ENCODE peak calls at places on chromosomes 12 and 14, in ten cellular contexts. D is esophagus squamous epithelium, Q is stomach, O is IMR-90, R is body of pancreas, J is uterus, P is transverse colon, G is adrenal gland, I is HepG2, B is tibial nerve. W is an unnamed sample. For H3K27me3, the result is how much of the 10 kb centered on the place peaks cover.

GRCh38 chr12:125083092-125083491 is 17.9 kb downstream of the AACS start:
- DNase-seq in D (no peak), Q (no peak), O (no peak), R (no peak), J (no peak), P (no peak), G (no peak), I (no peak), B (no peak), W (no peak)

GRCh38 chr12:29796823-29797263 is 13.1 kb upstream of the TMTC1 start:
- DNase-seq in D (no peak), Q (no peak), O (peak), R (peak), J (peak), P (peak), G (peak), I (no peak), B (no peak), W (no peak)

GRCh38 chr12:54993181-54993835 is 8.7 kb upstream of the TESPA1 start:
- DNase-seq in D (no peak), Q (peak), O (peak), R (peak), J (no peak), P (peak), G (peak), I (peak), B (peak), W (no peak)

GRCh38 chr12:53115112-53115890 is 12.0 kb downstream of the SOAT2 start:
- DNase-seq in D (no peak), Q (no peak), O (no peak), R (no peak), J (no peak), P (no peak), G (no peak), I (no peak), B (no peak), W (no peak)

GRCh38 chr14:74618078-74618952 is 6.3 kb upstream of the LTBP2 start:
- DNase-seq in D (peak), Q (peak), O (peak), R (peak), J (no peak), P (peak), G (peak), I (peak), B (no peak), W (peak)

GRCh38 chr14:21298358-21298757 is 18.5 kb downstream of the RPGRIP1 start:
- DNase-seq in D (no peak), Q (no peak), O (no peak), R (no peak), J (no peak), P (no peak), G (no peak), I (peak), B (no peak), W (no peak)

GRCh38 chr12:93261505-93262094 is 116.1 kb upstream of the NUDT4 start:
- DNase-seq in D (no peak), Q (no peak), O (no peak), R (no peak), J (no peak), P (no peak), G (no peak), I (no peak), B (no peak), W (no peak)

GRCh38 chr14:67237591-67237990 is 3.6 kb upstream of the PALS1 start:
- DNase-seq in D (no peak), Q (no peak), O (no peak), R (no peak), J (no peak), P (no peak), G (no peak), I (no peak), B (no peak), W (no peak)

GRCh38 chr12:39619316-39619659 is 315 bp downstream of the ABCD2 start:
- DNase-seq in D (no peak), Q (no peak), O (no peak), R (no peak), J (no peak), P (peak), G (no peak), I (no peak), B (no peak), W (no peak)

GRCh38 chr12:123772074-123772473 is 10.0 kb downstream of the DNAH10 start:
- DNase-seq in D (no peak), Q (no peak), O (no peak), R (no peak), J (no peak), P (no peak), G (no peak), I (no peak), B (no peak), W (no peak)

GRCh38 chr12:23221066-23221465 is 596.1 kb downstream of the ETNK1 start:
- DNase-seq in D (no peak), Q (no peak), O (no peak), R (no peak), J (no peak), P (no peak), G (no peak), I (no peak), B (no peak), W (no peak)

GRCh38 chr14:21039585-21040369 is 2.4 kb upstream of the RNASE7 start:
- DNase-seq in D (no peak), Q (peak), O (peak), R (peak), J (peak), P (peak), G (peak), I (peak), B (no peak), W (peak)

GRCh38 chr14:26841920-26842741 is 244.3 kb upstream of the NOVA1 start:
- DNase-seq in D (no peak), Q (peak), O (peak), R (peak), J (peak), P (peak), G (peak), I (peak), B (peak), W (no peak)

GRCh38 chr12:46221255-46222128 is 47.4 kb downstream of the SLC38A1 start:
- DNase-seq in D (no peak), Q (no peak), O (peak), R (no peak), J (no peak), P (no peak), G (no peak), I (no peak), B (no peak), W (no peak)

GRCh38 chr14:102050625-102051024 is 36.2 kb downstream of the HSP90AA1 start:
- DNase-seq in D (no peak), Q (no peak), O (peak), R (no peak), J (no peak), P (no peak), G (peak), I (no peak), B (no peak), W (no peak)

GRCh38 chr12:65670775-65671174 is 153.5 kb upstream of the HMGA2 start:
- DNase-seq in D (no peak), Q (no peak), O (peak), R (no peak), J (no peak), P (no peak), G (no peak), I (no peak), B (no peak), W (no peak)

GRCh38 chr14:77124345-77125274 is 17.0 kb downstream of the ZDHHC22 start:
- DNase-seq in D (no peak), Q (peak), O (peak), R (peak), J (peak), P (peak), G (peak), I (no peak), B (peak), W (peak)

GRCh38 chr12:33476058-33476457 is 36.4 kb upstream of the SYT10 start:
- DNase-seq in D (no peak), Q (no peak), O (no peak), R (no peak), J (no peak), P (no peak), G (no peak), I (no peak), B (no peak), W (no peak)

GRCh38 chr12:13101854-13102375 is 1.6 kb downstream of the GSG1 start:
- DNase-seq in D (no peak), Q (no peak), O (peak), R (peak), J (no peak), P (peak), G (no peak), I (peak), B (no peak), W (no peak)

GRCh38 chr12:8554451-8555195 is 13.9 kb upstream of the CLEC4E start:
- DNase-seq in D (no peak), Q (no peak), O (peak), R (no peak), J (no peak), P (no peak), G (no peak), I (no peak), B (no peak), W (no peak)

GRCh38 chr14:55589171-55589570 is 9.2 kb downstream of the KTN1 start:
- DNase-seq in D (no peak), Q (no peak), O (no peak), R (no peak), J (no peak), P (no peak), G (peak), I (no peak), B (no peak), W (no peak)

GRCh38 chr12:59151243-59151642 is 230.9 kb upstream of the LRIG3 start:
- DNase-seq in D (no peak), Q (no peak), O (peak), R (no peak), J (no peak), P (no peak), G (no peak), I (no peak), B (no peak), W (no peak)

GRCh38 chr14:81235096-81235495 is 14.3 kb upstream of the GTF2A1 start:
- DNase-seq in D (no peak), Q (no peak), O (no peak), R (no peak), J (no peak), P (no peak), G (no peak), I (no peak), B (no peak), W (no peak)

GRCh38 chr12:910416-910815 is 39.1 kb downstream of the RAD52 start:
- DNase-seq in D (no peak), Q (no peak), O (no peak), R (no peak), J (no peak), P (no peak), G (no peak), I (no peak), B (no peak), W (no peak)

GRCh38 chr12:57893460-57894353 is 47.2 kb upstream of the CTDSP2 start:
- DNase-seq in D (no peak), Q (peak), O (peak), R (peak), J (peak), P (peak), G (peak), I (peak), B (peak), W (peak)

GRCh38 chr12:46089414-46090162 is 99.2 kb upstream of the SCAF11 start:
- DNase-seq in D (no peak), Q (no peak), O (no peak), R (no peak), J (no peak), P (no peak), G (no peak), I (no peak), B (no peak), W (no peak)

GRCh38 chr12:752673-753400 is 458 bp downstream of the WNK1 start:
- DNase-seq in D (no peak), Q (peak), O (peak), R (peak), J (no peak), P (peak), G (peak), I (no peak), B (peak), W (peak)

GRCh38 chr14:103298620-103299019 is 35.4 kb upstream of the EIF5 start:
- DNase-seq in D (no peak), Q (no peak), O (no peak), R (no peak), J (no peak), P (no peak), G (no peak), I (peak), B (no peak), W (peak)

GRCh38 chr14:70005281-70005805 is 126.1 kb downstream of the SMOC1 start:
- DNase-seq in D (no peak), Q (peak), O (no peak), R (peak), J (no peak), P (peak), G (no peak), I (peak), B (no peak), W (no peak)

GRCh38 chr12:64001439-64001838 is 156.9 kb downstream of the SRGAP1 start:
- DNase-seq in D (no peak), Q (no peak), O (no peak), R (no peak), J (no peak), P (no peak), G (no peak), I (no peak), B (no peak), W (no peak)

GRCh38 chr14:103257211-103257962 is 76.7 kb upstream of the EIF5 start:
- DNase-seq in D (no peak), Q (no peak), O (peak), R (no peak), J (no peak), P (no peak), G (no peak), I (no peak), B (no peak), W (no peak)

GRCh38 chr14:97948841-97949240 is 1151.7 kb downstream of the VRK1 start:
- DNase-seq in D (no peak), Q (no peak), O (no peak), R (no peak), J (no peak), P (no peak), G (no peak), I (no peak), B (no peak), W (no peak)

GRCh38 chr12:120783197-120783596 is 57.6 kb downstream of the ACADS start:
- DNase-seq in D (no peak), Q (no peak), O (peak), R (no peak), J (no peak), P (no peak), G (no peak), I (peak), B (no peak), W (no peak)

DNA sequence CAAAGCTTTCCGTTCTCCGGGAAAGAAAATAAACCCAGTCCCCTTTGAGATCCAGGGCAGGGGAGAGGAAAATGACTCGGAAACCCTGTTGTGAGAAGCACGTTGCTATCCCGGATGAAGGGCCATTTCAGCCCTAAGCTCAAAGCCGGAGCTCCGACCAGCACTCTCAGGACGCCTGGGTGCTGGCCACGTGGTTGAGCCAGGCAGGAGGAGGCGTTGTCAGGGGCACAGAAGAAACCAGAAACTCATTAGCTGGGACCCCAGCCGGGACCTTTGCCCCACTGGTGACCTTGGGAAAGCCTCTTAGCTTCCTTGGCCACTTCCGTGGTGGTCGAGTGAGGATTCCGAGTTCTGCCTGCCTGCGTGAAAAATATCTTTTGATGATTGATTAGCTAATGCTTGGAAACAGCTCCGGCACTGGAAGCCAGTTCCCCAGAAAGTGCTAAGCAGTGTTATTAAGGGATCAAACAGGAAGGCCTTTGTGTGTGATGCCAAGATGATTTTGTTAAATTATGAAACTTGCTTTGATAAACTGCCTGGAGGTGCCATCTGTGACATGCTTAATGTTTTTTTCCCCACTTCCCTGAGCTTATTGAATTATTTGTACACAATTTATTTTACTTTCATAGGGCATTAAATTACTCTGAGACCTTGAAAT is 57.5 kb upstream of the FZD10 start:
- DNase-seq in D (no peak), Q (no peak), O (no peak), R (peak), J (no peak), P (no peak), G (peak), I (no peak), B (no peak), W (no peak)
- H3K27me3 ChIP-seq in D (under half), Q (half or more), O (under half), R (under half), J (under half), P (under half), G (under half), I (under half), B (under half), W (under half)

DNA sequence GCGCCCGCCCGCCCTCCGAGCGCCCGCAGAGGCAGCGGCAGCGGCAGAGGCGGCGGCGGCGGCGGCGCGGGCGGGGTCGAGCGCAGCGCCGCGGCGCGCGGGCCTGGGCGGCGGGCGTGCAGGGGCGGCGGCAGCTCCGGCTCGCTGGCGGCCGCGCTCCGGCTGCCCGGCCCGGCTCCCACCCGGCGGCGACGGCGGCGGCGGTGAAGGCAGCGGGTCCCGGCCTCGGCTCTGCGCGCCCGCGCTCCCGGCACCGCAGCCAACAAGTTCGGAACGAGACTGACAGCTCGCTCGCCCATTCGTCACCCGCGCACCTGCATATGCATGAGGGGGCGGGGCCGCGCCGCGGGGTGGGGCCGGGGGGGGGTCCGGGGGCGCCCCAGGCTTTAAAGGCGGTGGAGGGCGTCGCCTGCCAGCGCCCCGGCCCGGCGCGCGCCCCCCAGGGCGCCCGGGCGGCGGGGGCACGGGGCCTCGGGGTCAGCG is at the start of gene JAG2:
- DNase-seq in D (no peak), Q (peak), O (no peak), R (peak), J (no peak), P (peak), G (no peak), I (no peak), B (no peak), W (peak)
- TF ChIP-seq POLR2A in D (no peak), Q (no peak), O (no peak), R (no peak), J (no peak), P (no peak), G (no peak), I (no peak), B (no peak), W (no peak)

DNA sequence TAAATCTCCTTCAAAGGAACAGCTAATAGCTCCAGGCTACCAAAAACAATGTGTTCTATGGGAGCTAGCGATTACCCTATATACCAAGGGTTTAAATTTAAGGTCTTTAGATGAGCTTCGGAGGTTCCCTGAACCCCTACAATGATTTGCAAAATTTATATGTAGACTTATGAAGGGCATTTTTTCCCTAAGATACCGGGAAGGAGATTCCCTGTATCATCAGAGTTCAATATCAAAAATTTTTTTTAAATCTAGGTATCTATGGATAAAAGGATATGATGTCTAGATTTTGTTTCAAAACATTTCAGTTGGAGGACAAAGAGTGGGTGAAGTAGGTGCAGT is 17.9 kb upstream of the COL2A1 start:
- DNase-seq in D (no peak), Q (no peak), O (no peak), R (no peak), J (no peak), P (no peak), G (no peak), I (no peak), B (no peak), W (no peak)
- H3K27me3 ChIP-seq in D (under half), Q (under half), O (half or more), R (under half), J (under half), P (under half), G (under half), I (under half), B (under half), W (under half)

GRCh38 chr14:89304972-89305703 is 111.9 kb downstream of the FOXN3 start:
- DNase-seq in D (no peak), Q (no peak), O (peak), R (peak), J (peak), P (peak), G (peak), I (no peak), B (no peak), W (peak)
- TF ChIP-seq POLR2A in D (no peak), Q (no peak), O (no peak), R (no peak), J (no peak), P (no peak), G (peak), I (no peak), B (no peak), W (no peak)

DNA sequence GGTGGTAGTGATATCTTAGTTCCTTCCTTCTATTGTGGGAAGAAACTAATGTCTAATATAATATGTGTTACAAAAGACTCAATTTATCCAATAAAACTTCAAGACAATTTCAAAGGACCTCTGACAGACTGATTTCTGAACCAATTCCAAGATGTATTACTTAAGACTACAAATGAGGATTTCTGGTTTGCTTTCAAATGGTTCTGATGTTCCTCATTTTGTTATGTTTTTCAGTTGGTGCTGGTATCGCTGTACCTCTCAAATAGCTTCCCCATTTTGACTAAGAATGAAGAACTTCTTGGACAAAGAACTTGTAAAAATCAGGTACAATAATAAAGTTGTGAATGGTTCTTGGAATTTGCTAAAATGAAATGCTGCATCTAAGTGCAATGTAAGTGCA is 19.4 kb upstream of the MBIP start:
- DNase-seq in D (no peak), Q (no peak), O (no peak), R (no peak), J (no peak), P (no peak), G (no peak), I (no peak), B (no peak), W (no peak)
- H3K27me3 ChIP-seq in D (under half), Q (under half), O (under half), R (under half), J (under half), P (under half), G (under half), I (under half), B (under half), W (under half)

GRCh38 chr14:49971156-49972141 is 78.6 kb downstream of the ARF6 start:
- DNase-seq in D (no peak), Q (no peak), O (peak), R (peak), J (no peak), P (peak), G (no peak), I (no peak), B (no peak), W (peak)
- TF ChIP-seq POLR2A in D (no peak), Q (no peak), O (no peak), R (peak), J (no peak), P (peak), G (no peak), I (no peak), B (no peak), W (no peak)

GRCh38 chr14:32047791-32048190 is 29.3 kb upstream of the ARHGAP5 start:
- DNase-seq in D (no peak), Q (no peak), O (no peak), R (no peak), J (no peak), P (no peak), G (no peak), I (no peak), B (no peak), W (no peak)
- H3K27me3 ChIP-seq in D (under half), Q (under half), O (under half), R (under half), J (under half), P (under half), G (under half), I (under half), B (under half), W (under half)